ENCODE peak calls at places on chromosome 21, in four cellular contexts. One of them, this sample, is unnamed.

GRCh38 chr21:20802631-20803260 is 195.5 kb upstream of the NCAM2 start:
- DNase-seq in hepatocyte: no peak
- DNase-seq in H7: no peak
- DNase-seq in HFFc6: no peak
- DNase-seq in this sample: no peak

GRCh38 chr21:41361786-41362604 is at the start of gene MX2:
- DNase-seq in H7: no peak
- DNase-seq in hepatocyte: peak; percentile 68
- DNase-seq in HFFc6: peak; percentile 30
- DNase-seq in this sample: no peak

GRCh38 chr21:44377922-44378645 is 24.7 kb downstream of the TRPM2 start:
- DNase-seq in HFFc6: no peak
- DNase-seq in hepatocyte: no peak
- DNase-seq in H7: no peak
- DNase-seq in this sample: no peak

GRCh38 chr21:42835211-42835610 is 44.1 kb downstream of the WDR4 start:
- DNase-seq in hepatocyte: no peak
- DNase-seq in HFFc6: no peak
- DNase-seq in H7: no peak
- DNase-seq in this sample: no peak

GRCh38 chr21:16426936-16427335 is 697.2 kb downstream of the USP25 start:
- DNase-seq in HFFc6: no peak
- DNase-seq in H7: no peak
- DNase-seq in hepatocyte: no peak
- DNase-seq in this sample: no peak

GRCh38 chr21:33300701-33301631 is 23.8 kb upstream of the IFNAR1 start:
- DNase-seq in hepatocyte: no peak
- DNase-seq in HFFc6: no peak
- DNase-seq in H7: no peak
- DNase-seq in this sample: no peak

GRCh38 chr21:44400791-44401385 is 47.5 kb downstream of the TRPM2 start:
- DNase-seq in H7: no peak
- DNase-seq in HFFc6: no peak
- DNase-seq in hepatocyte: peak; percentile 2
- DNase-seq in this sample: no peak

GRCh38 chr21:38958940-38959685 is 153.4 kb downstream of the ETS2 start:
- DNase-seq in H7: no peak
- DNase-seq in HFFc6: peak; percentile 64
- DNase-seq in hepatocyte: peak; percentile 71
- DNase-seq in this sample: no peak

GRCh38 chr21:14541840-14542495 is 4.1 kb downstream of the SAMSN1 start:
- DNase-seq in H7: no peak
- DNase-seq in HFFc6: no peak
- DNase-seq in hepatocyte: no peak
- DNase-seq in this sample: no peak

GRCh38 chr21:42735944-42736343 is 82.5 kb downstream of the PDE9A start:
- DNase-seq in HFFc6: no peak
- DNase-seq in hepatocyte: no peak
- DNase-seq in H7: no peak
- DNase-seq in this sample: no peak

GRCh38 chr21:36538761-36539160 is 58.8 kb upstream of the CLDN14 start:
- DNase-seq in H7: no peak
- DNase-seq in hepatocyte: no peak
- DNase-seq in HFFc6: no peak
- DNase-seq in this sample: no peak

GRCh38 chr21:16594191-16594590 is 864.4 kb downstream of the USP25 start:
- DNase-seq in HFFc6: no peak
- DNase-seq in hepatocyte: no peak
- DNase-seq in H7: no peak
- DNase-seq in this sample: no peak

GRCh38 chr21:30329203-30329868 is 8.2 kb downstream of the KRTAP27-1 start:
- DNase-seq in H7: no peak
- DNase-seq in hepatocyte: no peak
- DNase-seq in HFFc6: no peak
- DNase-seq in this sample: no peak

GRCh38 chr21:31530364-31530763 is 129.1 kb upstream of the SOD1 start:
- DNase-seq in hepatocyte: no peak
- DNase-seq in HFFc6: no peak
- DNase-seq in H7: peak; percentile 41
- DNase-seq in this sample: no peak

GRCh38 chr21:35344582-35344981 is 295.5 kb upstream of the RUNX1 start:
- DNase-seq in HFFc6: no peak
- DNase-seq in H7: no peak
- DNase-seq in hepatocyte: no peak
- DNase-seq in this sample: no peak

GRCh38 chr21:16180613-16181012 is 450.8 kb downstream of the USP25 start:
- DNase-seq in hepatocyte: no peak
- DNase-seq in H7: no peak
- DNase-seq in HFFc6: no peak
- DNase-seq in this sample: no peak

GRCh38 chr21:18725653-18726052 is 322.1 kb upstream of the TMPRSS15 start:
- DNase-seq in H7: peak; percentile 6
- DNase-seq in HFFc6: no peak
- DNase-seq in hepatocyte: no peak
- DNase-seq in this sample: peak; percentile 40

GRCh38 chr21:36323032-36323431 is 3.0 kb downstream of the MORC3 start:
- DNase-seq in hepatocyte: no peak
- DNase-seq in HFFc6: no peak
- DNase-seq in H7: no peak
- DNase-seq in this sample: no peak

GRCh38 chr21:46253610-46254124 is 25.1 kb upstream of the LSS start:
- DNase-seq in HFFc6: no peak
- DNase-seq in H7: no peak
- DNase-seq in hepatocyte: peak; percentile 22
- DNase-seq in this sample: no peak

GRCh38 chr21:27132270-27132669 is 165.4 kb upstream of the ADAMTS5 start:
- DNase-seq in H7: no peak
- DNase-seq in hepatocyte: no peak
- DNase-seq in HFFc6: no peak
- DNase-seq in this sample: no peak

GRCh38 chr21:45847870-45848269 is 133.7 kb upstream of the COL6A1 start:
- DNase-seq in hepatocyte: no peak
- DNase-seq in H7: no peak
- DNase-seq in HFFc6: no peak
- DNase-seq in this sample: peak; percentile 11

GRCh38 chr21:14438204-14438603 is 55.3 kb upstream of the HSPA13 start:
- DNase-seq in HFFc6: no peak
- DNase-seq in hepatocyte: peak; percentile 10
- DNase-seq in H7: peak; percentile 2
- DNase-seq in this sample: no peak

GRCh38 chr21:37531402-37532042 is 164.9 kb downstream of the DYRK1A start:
- DNase-seq in hepatocyte: no peak
- DNase-seq in H7: no peak
- DNase-seq in HFFc6: no peak
- DNase-seq in this sample: no peak

GRCh38 chr21:44087426-44088400 is 19.5 kb upstream of the PWP2 start:
- DNase-seq in HFFc6: no peak
- DNase-seq in hepatocyte: no peak
- DNase-seq in H7: no peak
- DNase-seq in this sample: no peak

GRCh38 chr21:42818328-42818749 is 61.0 kb downstream of the WDR4 start:
- DNase-seq in hepatocyte: peak; percentile 63
- DNase-seq in HFFc6: peak; percentile 34
- DNase-seq in H7: peak; percentile 71
- DNase-seq in this sample: peak; percentile 63

GRCh38 chr21:33022828-33023573 is 2.7 kb upstream of the OLIG2 start:
- DNase-seq in H7: peak; percentile 79
- DNase-seq in hepatocyte: no peak
- DNase-seq in HFFc6: no peak
- DNase-seq in this sample: peak; percentile 50

This sample was measured in H9.